ENCODE peak calls at places on chromosomes 2 and 18, in four cellular contexts. Q is K562, J is hepatocyte, O is DMS 273 treated with DMSO at 0.1 percent for 48 hours. M is an unnamed sample.

GRCh38 chr18:23270999-23271680 is 135.9 kb downstream of the CABLES1 start:
- DNase-seq in Q (no peak), O (no peak), J (no peak), M (no peak)

GRCh38 chr2:25324905-25325592 is 16.7 kb downstream of the DNMT3A start:
- DNase-seq in O (no peak), Q (no peak), J (no peak), M (no peak)

GRCh38 chr2:201257381-201257940 is 2.9 kb upstream of the CASP8 start:
- DNase-seq in Q (peak; percentile 59), J (peak; percentile 46), O (no peak), M (no peak)

GRCh38 chr2:95329891-95330822 is 33.0 kb downstream of the KCNIP3 start:
- DNase-seq in Q (no peak), O (no peak), J (no peak), M (no peak)

GRCh38 chr2:128395640-128396499 is 77.2 kb upstream of the HS6ST1 start:
- DNase-seq in J (peak; percentile 37), O (no peak), Q (no peak), M (no peak)

GRCh38 chr2:224163573-224164307 is 124.7 kb upstream of the SERPINE2 start:
- DNase-seq in Q (no peak), O (no peak), J (peak; percentile 31), M (no peak)

GRCh38 chr2:240391111-240392051 is 44.1 kb upstream of the GPC1 start:
- DNase-seq in Q (no peak), J (no peak), O (no peak), M (peak; percentile 84)

GRCh38 chr2:102619414-102620319 is at the start of gene SLC9A2:
- DNase-seq in O (no peak), Q (peak; percentile 45), J (peak; percentile 72), M (no peak)

GRCh38 chr2:118177932-118178331 is 89.7 kb downstream of the INSIG2 start:
- DNase-seq in J (no peak), O (no peak), Q (no peak), M (no peak)

GRCh38 chr2:238141541-238142318 is 3.3 kb downstream of the KLHL30 start:
- DNase-seq in O (no peak), J (peak; percentile 46), Q (no peak), M (no peak)

GRCh38 chr2:158756331-158756730 is 38.8 kb upstream of the DAPL1 start:
- DNase-seq in O (no peak), Q (no peak), J (no peak), M (no peak)

GRCh38 chr2:56483081-56483480 is 299.3 kb downstream of the CCDC85A start:
- DNase-seq in O (no peak), J (no peak), Q (no peak), M (no peak)